ENCODE peak calls at places on chromosomes 2 and 18, in four cellular contexts. One of them, this sample, is unnamed.
A peak's percentile ranks its signal among the peaks of the same experiment; 100 is the strongest.

GRCh38 chr2:89784960-89785359 is 1093.5 kb downstream of the RPIA start:
- DNase-seq in H1: no peak
- DNase-seq in GM12878: no peak
- DNase-seq in K562: no peak
- DNase-seq in this sample: no peak

GRCh38 chr2:9982248-9982647 is 30.8 kb downstream of the GRHL1 start:
- DNase-seq in H1: no peak
- DNase-seq in K562: no peak
- DNase-seq in GM12878: no peak
- DNase-seq in this sample: no peak

GRCh38 chr2:128307595-128307994 is 11.1 kb downstream of the HS6ST1 start:
- DNase-seq in GM12878: no peak
- DNase-seq in H1: no peak
- DNase-seq in K562: no peak
- DNase-seq in this sample: no peak

GRCh38 chr2:174908284-174908683 is 96.9 kb downstream of the CHN1 start:
- DNase-seq in K562: no peak
- DNase-seq in H1: no peak
- DNase-seq in GM12878: no peak
- DNase-seq in this sample: no peak

GRCh38 chr2:215396595-215397313 is 39.1 kb downstream of the FN1 start:
- DNase-seq in GM12878: no peak
- DNase-seq in K562: no peak
- DNase-seq in H1: no peak
- DNase-seq in this sample: no peak

GRCh38 chr2:60806595-60806987 is 50.5 kb downstream of the PAPOLG start:
- DNase-seq in K562: no peak
- DNase-seq in GM12878: no peak
- DNase-seq in H1: peak; percentile 8
- DNase-seq in this sample: no peak

GRCh38 chr18:39675358-39675757 is 2109.8 kb upstream of the CELF4 start:
- DNase-seq in GM12878: no peak
- DNase-seq in H1: no peak
- DNase-seq in K562: no peak
- DNase-seq in this sample: no peak

GRCh38 chr2:162241571-162241970 is 1.7 kb downstream of the FAP start:
- DNase-seq in GM12878: no peak
- DNase-seq in H1: no peak
- DNase-seq in K562: no peak
- DNase-seq in this sample: no peak

GRCh38 chr2:143706297-143706696 is 577.1 kb downstream of the ARHGAP15 start:
- DNase-seq in H1: no peak
- DNase-seq in GM12878: no peak
- DNase-seq in K562: no peak
- DNase-seq in this sample: no peak

GRCh38 chr2:239278941-239279365 is 121.9 kb downstream of the HDAC4 start:
- DNase-seq in GM12878: no peak
- DNase-seq in H1: no peak
- DNase-seq in K562: no peak
- DNase-seq in this sample: no peak

GRCh38 chr2:112728384-112729175 is 7.8 kb downstream of the NT5DC4 start:
- DNase-seq in K562: no peak
- DNase-seq in H1: no peak
- DNase-seq in GM12878: no peak
- DNase-seq in this sample: no peak

GRCh38 chr18:5144629-5145028 is 52.4 kb downstream of the AKAIN1 start:
- DNase-seq in H1: no peak
- DNase-seq in GM12878: no peak
- DNase-seq in K562: no peak
- DNase-seq in this sample: no peak

GRCh38 chr2:27705851-27706622 is 42.3 kb downstream of the SLC4A1AP start:
- DNase-seq in H1: no peak
- DNase-seq in GM12878: no peak
- DNase-seq in K562: no peak
- DNase-seq in this sample: no peak

GRCh38 chr2:176583530-176584101 is 314.4 kb downstream of the MTX2 start:
- DNase-seq in K562: no peak
- DNase-seq in H1: no peak
- DNase-seq in GM12878: no peak
- DNase-seq in this sample: no peak

GRCh38 chr2:19474128-19474527 is 115.7 kb upstream of the OSR1 start:
- DNase-seq in K562: no peak
- DNase-seq in GM12878: peak; percentile 71
- DNase-seq in H1: no peak
- DNase-seq in this sample: no peak

GRCh38 chr2:135914485-135914884 is 38.2 kb upstream of the MCM6 start:
- DNase-seq in H1: no peak
- DNase-seq in K562: no peak
- DNase-seq in GM12878: no peak
- DNase-seq in this sample: no peak

GRCh38 chr2:21552999-21553398 is 429.2 kb downstream of the TDRD15 start:
- DNase-seq in H1: no peak
- DNase-seq in GM12878: no peak
- DNase-seq in K562: no peak
- DNase-seq in this sample: no peak

GRCh38 chr2:100895402-100895801 is 75.5 kb downstream of the NPAS2 start:
- DNase-seq in H1: no peak
- DNase-seq in GM12878: no peak
- DNase-seq in K562: no peak
- DNase-seq in this sample: peak; percentile 64

GRCh38 chr18:2826581-2826980 is 20.2 kb upstream of the EMILIN2 start:
- DNase-seq in GM12878: no peak
- DNase-seq in H1: no peak
- DNase-seq in K562: no peak
- DNase-seq in this sample: no peak

GRCh38 chr18:22324191-22325131 is 93.3 kb downstream of the CTAGE1 start:
- DNase-seq in GM12878: no peak
- DNase-seq in H1: peak; percentile 67
- DNase-seq in K562: no peak
- DNase-seq in this sample: no peak

GRCh38 chr2:144660518-144661316 is 140.8 kb upstream of the ZEB2 start:
- DNase-seq in K562: no peak
- DNase-seq in GM12878: no peak
- DNase-seq in H1: no peak
- DNase-seq in this sample: no peak

GRCh38 chr2:240604291-240604938 is 17.9 kb downstream of the CAPN10 start:
- DNase-seq in H1: no peak
- DNase-seq in GM12878: no peak
- DNase-seq in K562: peak; percentile 88
- DNase-seq in this sample: peak; percentile 99

GRCh38 chr2:100840519-100840918 is 20.6 kb downstream of the NPAS2 start:
- DNase-seq in H1: no peak
- DNase-seq in GM12878: no peak
- DNase-seq in K562: no peak
- DNase-seq in this sample: no peak

GRCh38 chr18:48863432-48864065 is 87.2 kb downstream of the SMAD7 start:
- DNase-seq in GM12878: no peak
- DNase-seq in K562: no peak
- DNase-seq in H1: no peak
- DNase-seq in this sample: no peak
- TF ChIP-seq POLR2AphosphoS5 in GM12878: no peak
- TF ChIP-seq POLR2AphosphoS5 in K562: no peak
- TF ChIP-seq POLR2AphosphoS5 in H1: no peak
- TF ChIP-seq POLR2AphosphoS5 in this sample: no peak

GRCh38 chr2:26438526-26438925 is 36.8 kb downstream of the DRC1 start:
- DNase-seq in K562: no peak
- DNase-seq in H1: no peak
- DNase-seq in GM12878: no peak
- DNase-seq in this sample: no peak
- TF ChIP-seq NRF1 in K562: no peak
- TF ChIP-seq NRF1 in H1: no peak
- TF ChIP-seq NRF1 in GM12878: no peak
- TF ChIP-seq NRF1 in this sample: no peak

DNA sequence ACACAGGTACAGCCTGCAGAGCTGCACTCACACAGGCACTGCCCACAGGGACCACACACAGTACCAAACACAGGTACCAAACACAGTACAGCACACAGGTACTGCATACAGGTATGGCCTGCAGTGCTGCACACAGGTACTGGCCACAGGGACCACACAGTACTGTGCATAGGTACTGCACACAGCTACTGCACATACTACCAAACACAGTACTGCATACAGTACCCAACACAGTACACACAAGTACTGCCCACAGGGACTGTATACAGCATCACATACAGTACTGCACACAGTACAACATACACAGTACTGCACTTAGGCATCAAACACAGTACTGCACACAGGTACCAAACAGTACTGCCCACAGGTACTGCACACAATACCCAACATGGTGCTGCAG is 74.3 kb downstream of the ZNF236 start:
- DNase-seq in GM12878: no peak
- DNase-seq in K562: no peak
- DNase-seq in H1: no peak
- DNase-seq in this sample: no peak
- TF ChIP-seq POLR2AphosphoS5 in GM12878: no peak
- TF ChIP-seq POLR2AphosphoS5 in K562: no peak
- TF ChIP-seq POLR2AphosphoS5 in H1: no peak
- TF ChIP-seq POLR2AphosphoS5 in this sample: no peak

DNA sequence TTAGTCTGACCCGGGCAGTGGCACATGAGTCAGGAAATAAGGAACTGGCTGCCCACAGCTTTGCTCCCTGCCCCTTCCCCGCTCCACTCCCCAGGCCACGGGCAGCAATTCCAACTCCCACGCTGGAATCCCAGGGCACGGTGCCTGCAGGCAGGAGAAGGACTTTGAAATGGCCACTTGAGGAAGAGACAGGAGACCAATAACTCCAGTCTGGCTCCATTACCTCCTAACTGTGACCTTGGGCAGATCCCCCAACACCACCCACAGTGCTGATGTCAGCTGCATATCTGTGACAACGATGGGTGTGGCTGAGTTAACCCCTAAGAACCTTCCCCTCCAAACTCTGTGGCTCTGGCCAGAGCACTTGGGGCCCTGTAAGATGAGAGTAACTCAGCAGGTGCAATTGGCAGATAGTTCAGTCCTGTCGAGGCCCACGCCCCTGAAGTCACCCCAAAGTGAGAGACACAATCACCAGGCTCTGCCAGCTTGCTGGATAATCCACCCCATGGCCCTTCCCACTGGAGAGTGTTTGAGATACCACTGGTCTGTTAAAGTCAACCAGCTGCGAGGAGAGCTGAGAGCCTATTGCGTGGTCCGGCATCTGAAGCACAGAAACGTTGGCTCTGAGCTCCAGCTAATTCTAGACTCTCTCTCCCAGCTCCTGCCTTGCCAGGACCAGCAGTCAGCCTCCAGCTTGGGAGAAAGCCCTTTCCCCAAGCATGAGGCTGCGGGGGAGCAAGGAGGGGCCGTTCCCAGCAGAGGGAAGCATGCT is 175.2 kb downstream of the TNS1 start:
- DNase-seq in H1: no peak
- DNase-seq in GM12878: no peak
- DNase-seq in K562: peak; percentile 75
- DNase-seq in this sample: no peak
- TF ChIP-seq NRF1 in H1: no peak
- TF ChIP-seq NRF1 in GM12878: no peak
- TF ChIP-seq NRF1 in K562: no peak
- TF ChIP-seq NRF1 in this sample: no peak

DNA sequence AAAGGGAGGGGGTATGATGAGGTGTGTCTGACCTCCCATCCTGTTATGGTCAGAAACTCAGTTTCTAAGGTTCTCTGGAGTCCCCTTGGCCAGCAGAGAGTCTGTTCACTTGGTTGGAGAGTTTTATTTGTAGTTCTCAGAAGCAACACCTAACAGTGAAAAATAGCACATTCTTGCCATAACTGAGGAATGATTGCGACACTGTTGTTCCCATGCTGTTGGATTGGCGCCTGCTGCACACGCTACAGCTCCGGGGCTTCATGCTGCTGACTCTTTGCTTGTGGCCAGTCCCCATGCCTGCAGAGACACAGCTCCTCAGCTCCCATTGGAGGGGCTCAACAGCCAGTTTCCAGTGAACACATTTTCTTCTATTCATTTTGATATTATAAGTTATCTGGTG is 42.1 kb downstream of the TPGS2 start:
- DNase-seq in H1: no peak
- DNase-seq in GM12878: no peak
- DNase-seq in K562: no peak
- DNase-seq in this sample: no peak
- TF ChIP-seq POLR2AphosphoS5 in H1: no peak
- TF ChIP-seq POLR2AphosphoS5 in GM12878: no peak
- TF ChIP-seq POLR2AphosphoS5 in K562: no peak
- TF ChIP-seq POLR2AphosphoS5 in this sample: no peak

GRCh38 chr2:46955764-46956163 is 40.2 kb upstream of the MCFD2 start:
- DNase-seq in K562: no peak
- DNase-seq in GM12878: no peak
- DNase-seq in H1: no peak
- DNase-seq in this sample: no peak

GRCh38 chr2:46956981-46957531 is 41.5 kb upstream of the MCFD2 start:
- DNase-seq in GM12878: no peak
- DNase-seq in H1: no peak
- DNase-seq in K562: no peak
- DNase-seq in this sample: no peak

GRCh38 chr2:46958431-46959017 is 42.9 kb upstream of the MCFD2 start:
- DNase-seq in GM12878: no peak
- DNase-seq in K562: no peak
- DNase-seq in H1: no peak
- DNase-seq in this sample: no peak

GRCh38 chr2:46952171-46952570 is 36.6 kb upstream of the MCFD2 start:
- DNase-seq in K562: no peak
- DNase-seq in H1: no peak
- DNase-seq in GM12878: no peak
- DNase-seq in this sample: no peak

DNA sequence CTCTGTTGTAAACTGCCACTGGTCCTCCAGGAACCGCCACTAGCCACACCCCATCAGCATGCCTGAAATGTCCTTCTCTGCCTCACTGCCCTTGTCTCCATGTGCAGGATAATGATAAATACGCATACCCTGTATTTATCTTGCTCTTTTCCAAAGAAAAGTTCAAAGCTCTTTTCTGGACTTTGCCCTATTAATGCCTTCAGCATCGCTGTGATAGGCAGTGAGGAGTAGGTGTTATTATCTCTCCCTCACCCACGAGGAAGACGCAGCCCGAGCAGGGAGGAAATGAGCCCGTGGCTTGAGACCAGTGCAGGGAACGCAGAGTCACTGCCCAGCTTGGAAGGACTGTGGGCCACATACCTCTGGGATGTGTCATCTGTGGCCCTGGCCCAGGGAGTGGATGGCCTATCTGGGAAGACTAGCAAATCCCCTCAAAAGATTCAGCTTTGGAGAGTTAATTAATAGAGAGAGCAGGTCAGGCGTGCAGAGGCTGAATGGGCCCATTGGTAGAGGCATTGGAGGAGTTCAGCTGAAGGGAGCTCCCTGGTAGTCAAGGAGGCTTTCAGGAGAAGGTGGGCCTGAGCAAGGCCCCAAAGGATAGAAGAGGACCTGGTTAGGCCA is 39.5 kb upstream of the MCFD2 start:
- DNase-seq in H1: no peak
- DNase-seq in GM12878: no peak
- DNase-seq in K562: peak; percentile 37
- DNase-seq in this sample: no peak
- TF ChIP-seq NRF1 in H1: no peak
- TF ChIP-seq NRF1 in GM12878: no peak
- TF ChIP-seq NRF1 in K562: peak; percentile 10
- TF ChIP-seq NRF1 in this sample: no peak

This sample was measured in SK-N-SH.